ENCODE peak calls at places on chromosomes 6 and 20, in four cellular contexts. D is mesenchymal stem cell, O is neuronal stem cell, E is brain microvascular endothelial cell. Y is an unnamed sample.

GRCh38 chr6:118725944-118726343 is 74.6 kb upstream of the CEP85L start:
- DNase-seq in D (no peak), O (no peak), E (no peak), Y (peak)

GRCh38 chr20:45347297-45347935 is 808 bp downstream of the SDC4 start:
- DNase-seq in D (no peak), O (no peak), E (no peak), Y (no peak)

GRCh38 chr20:36562724-36563123 is 10.7 kb upstream of the TGIF2 start:
- DNase-seq in D (no peak), O (no peak), E (no peak), Y (no peak)

GRCh38 chr20:40966103-40966502 is 62.5 kb upstream of the TOP1 start:
- DNase-seq in D (no peak), O (no peak), E (no peak), Y (peak)

GRCh38 chr20:37863289-37863688 is 39.6 kb upstream of the VSTM2L start:
- DNase-seq in D (no peak), O (no peak), E (no peak), Y (no peak)

GRCh38 chr6:7313505-7314165 is 636 bp upstream of the SSR1 start:
- DNase-seq in D (no peak), O (no peak), E (no peak), Y (no peak)

GRCh38 chr20:43570496-43570895 is 11.7 kb downstream of the SGK2 start:
- DNase-seq in D (no peak), O (no peak), E (no peak), Y (no peak)

GRCh38 chr20:11453430-11453829 is 464.3 kb upstream of the BTBD3 start:
- DNase-seq in D (peak), O (no peak), E (peak), Y (peak)

GRCh38 chr20:62258499-62259293 is 20.4 kb downstream of the OSBPL2 start:
- DNase-seq in D (peak), O (no peak), E (peak), Y (no peak)

GRCh38 chr6:110125361-110125760 is 54.1 kb downstream of the WASF1 start:
- DNase-seq in D (no peak), O (no peak), E (no peak), Y (no peak)

GRCh38 chr20:33539129-33539528 is 49.2 kb downstream of the CBFA2T2 start:
- DNase-seq in D (peak), O (no peak), E (no peak), Y (no peak)

GRCh38 chr20:37703338-37703660 is 9.5 kb downstream of the CTNNBL1 start:
- DNase-seq in D (no peak), O (no peak), E (no peak), Y (no peak)

GRCh38 chr20:29079769-29080690 is 2177.4 kb upstream of the DEFB115 start:
- DNase-seq in D (no peak), O (no peak), E (no peak), Y (no peak)

GRCh38 chr6:10402648-10403311 is 12.1 kb downstream of the TFAP2A start:
- DNase-seq in D (no peak), O (no peak), E (no peak), Y (peak)

GRCh38 chr20:23265226-23265625 is 85.4 kb upstream of the NXT1 start:
- DNase-seq in D (no peak), O (no peak), E (peak), Y (no peak)

GRCh38 chr6:108945686-108946158 is 97.5 kb downstream of the ARMC2 start:
- DNase-seq in D (no peak), O (no peak), E (peak), Y (no peak)

GRCh38 chr20:24256307-24256706 is 213.1 kb upstream of the SYNDIG1 start:
- DNase-seq in D (no peak), O (no peak), E (no peak), Y (no peak)

GRCh38 chr20:49045440-49046086 is 549 bp upstream of the CSE1L start:
- DNase-seq in D (no peak), O (no peak), E (no peak), Y (peak)

GRCh38 chr20:56259948-56260347 is 11.4 kb downstream of the MC3R start:
- DNase-seq in D (no peak), O (no peak), E (no peak), Y (no peak)

GRCh38 chr6:22368794-22369193 is 72.0 kb upstream of the PRL start:
- DNase-seq in D (no peak), O (no peak), E (no peak), Y (no peak)

GRCh38 chr6:140985679-140986275 is 1146.9 kb upstream of the GJE1 start:
- DNase-seq in D (peak), O (no peak), E (no peak), Y (peak)

GRCh38 chr20:32742322-32743236 is 688 bp downstream of the COMMD7 start:
- DNase-seq in D (no peak), O (no peak), E (no peak), Y (no peak)

GRCh38 chr6:33206864-33207568 is 1.3 kb upstream of the RING1 start:
- DNase-seq in D (peak), O (peak), E (peak), Y (no peak)

GRCh38 chr6:133170602-133171001 is 70.6 kb upstream of the EYA4 start:
- DNase-seq in D (no peak), O (no peak), E (no peak), Y (no peak)

GRCh38 chr6:138483911-138484731 is 15.2 kb downstream of the NHSL1 start:
- DNase-seq in D (no peak), O (no peak), E (no peak), Y (no peak)

GRCh38 chr20:58886546-58886945 is 34.0 kb downstream of the GNAS start:
- DNase-seq in D (no peak), O (no peak), E (no peak), Y (no peak)

GRCh38 chr6:154292855-154293519 is 63.6 kb downstream of the IPCEF1 start:
- DNase-seq in D (peak), O (no peak), E (no peak), Y (no peak)

GRCh38 chr6:53691667-53692133 is 26.1 kb upstream of the KLHL31 start:
- DNase-seq in D (no peak), O (no peak), E (no peak), Y (no peak)

GRCh38 chr6:84150680-84151079 is 76.8 kb downstream of the CEP162 start:
- DNase-seq in D (peak), O (no peak), E (peak), Y (peak)

GRCh38 chr6:3458706-3459421 is 2.0 kb upstream of the SLC22A23 start:
- DNase-seq in D (no peak), O (no peak), E (no peak), Y (no peak)

GRCh38 chr6:1850581-1851157 is 241.0 kb downstream of the FOXC1 start:
- DNase-seq in D (peak), O (no peak), E (no peak), Y (no peak)

GRCh38 chr6:153503810-153504209 is 372.7 kb upstream of the RGS17 start:
- DNase-seq in D (no peak), O (no peak), E (no peak), Y (peak)

GRCh38 chr6:167567142-167568033 is 242.5 kb downstream of the TTLL2 start:
- DNase-seq in D (peak), O (no peak), E (no peak), Y (no peak)

GRCh38 chr20:51697119-51697826 is 70.9 kb downstream of the ATP9A start:
- DNase-seq in D (peak), O (no peak), E (no peak), Y (no peak)

GRCh38 chr6:17905611-17906592 is 81.5 kb downstream of the KIF13A start:
- DNase-seq in D (peak), O (no peak), E (peak), Y (no peak)

GRCh38 chr6:45432944-45433343 is 55.2 kb upstream of the SUPT3H start:
- DNase-seq in D (peak), O (no peak), E (no peak), Y (no peak)

GRCh38 chr6:132483779-132484679 is 28.9 kb downstream of the STX7 start:
- DNase-seq in D (peak), O (peak), E (peak), Y (peak)

GRCh38 chr6:30614843-30615218 is 2.2 kb downstream of the PPP1R10 start:
- DNase-seq in D (peak), O (peak), E (peak), Y (peak)

GRCh38 chr6:30615219-30615957 is 1.7 kb downstream of the PPP1R10 start:
- DNase-seq in D (peak), O (peak), E (peak), Y (peak)

GRCh38 chr6:30612687-30613248 is 4.3 kb downstream of the PPP1R10 start:
- DNase-seq in D (peak), O (no peak), E (peak), Y (no peak)

GRCh38 chr6:30613251-30614043 is 3.6 kb downstream of the PPP1R10 start:
- DNase-seq in D (peak), O (no peak), E (no peak), Y (peak)

GRCh38 chr6:30614044-30614842 is 2.8 kb downstream of the PPP1R10 start:
- DNase-seq in D (no peak), O (no peak), E (no peak), Y (no peak)
- H3K4me3 ChIP-seq in D (no peak), O (peak), E (peak), Y (peak)

DNA sequence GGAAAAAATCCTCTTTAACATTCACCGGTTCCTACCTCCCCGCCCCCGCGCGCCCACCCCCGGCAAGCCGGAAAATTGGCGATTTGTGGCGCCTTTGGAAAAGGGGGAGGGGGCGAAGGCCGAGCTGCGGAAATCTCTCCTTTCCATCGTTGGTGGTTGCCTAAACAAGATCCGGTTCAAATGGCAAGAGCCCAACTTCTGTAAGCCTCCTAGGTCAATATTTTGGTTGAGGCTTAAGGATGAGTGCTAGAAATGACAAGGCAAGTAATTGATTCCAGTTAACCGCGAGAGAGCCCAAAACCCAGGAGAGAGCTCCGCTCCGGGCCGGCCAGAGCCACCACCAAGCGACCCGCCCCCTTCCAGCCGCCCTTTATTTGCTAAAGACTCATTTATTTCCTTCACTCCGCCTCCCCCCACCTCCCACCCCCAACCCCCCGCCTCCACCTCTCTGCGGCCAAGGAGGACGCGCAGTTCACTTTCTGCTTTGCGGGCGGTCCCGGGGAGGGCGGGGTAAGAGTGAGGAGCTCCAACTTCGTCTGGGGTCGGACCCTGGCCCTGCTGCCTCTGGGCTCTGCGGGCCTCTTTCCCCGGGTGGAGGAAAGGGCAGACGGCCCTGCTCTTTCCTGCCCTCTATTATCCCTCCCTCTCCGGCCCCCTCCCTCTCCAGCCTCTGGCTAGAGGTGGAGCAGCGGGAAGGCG is 838 bp upstream of the NKX2-2 start:
- DNase-seq in D (no peak), O (no peak), E (no peak), Y (no peak)
- H3K4me3 ChIP-seq in D (no peak), O (no peak), E (no peak), Y (no peak)

DNA sequence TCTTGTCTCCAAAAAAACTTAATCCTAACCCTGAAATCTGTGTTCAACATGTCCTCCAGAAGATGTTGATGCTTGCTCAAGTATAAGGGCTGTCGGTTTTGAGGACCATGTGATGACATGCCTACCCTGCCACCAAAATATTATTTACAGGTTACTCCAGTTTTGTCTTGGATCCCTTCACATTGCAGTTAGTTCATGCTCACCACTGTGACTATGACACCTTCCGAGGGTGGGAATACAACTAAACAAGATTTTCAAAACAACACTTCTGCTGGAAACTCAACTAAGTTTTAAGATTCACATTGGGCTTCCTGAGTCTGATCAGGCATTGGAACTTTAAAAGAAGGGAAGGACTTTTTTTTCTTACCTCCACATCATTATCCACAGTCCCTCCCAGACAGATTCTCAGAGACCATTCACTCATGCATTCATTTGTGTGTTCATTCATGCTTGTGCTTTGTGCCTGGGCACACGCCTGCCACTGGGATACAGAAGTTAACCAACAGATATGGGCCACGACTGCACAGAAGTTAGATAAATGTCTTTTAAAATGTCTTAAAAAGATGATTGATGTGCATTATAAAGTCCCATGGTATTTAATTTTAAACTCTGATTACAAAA is 118.7 kb upstream of the GJE1 start:
- DNase-seq in D (peak), O (no peak), E (peak), Y (no peak)
- H3K4me3 ChIP-seq in D (no peak), O (no peak), E (no peak), Y (no peak)

GRCh38 chr20:2800590-2801458 is at the start of gene CPXM1:
- DNase-seq in D (peak), O (peak), E (no peak), Y (peak)

GRCh38 chr20:2799271-2799670 is 1.2 kb downstream of the CPXM1 start:
- DNase-seq in D (no peak), O (no peak), E (no peak), Y (peak)

GRCh38 chr20:2801459-2801728 is 967 bp upstream of the CPXM1 start:
- DNase-seq in D (no peak), O (no peak), E (no peak), Y (peak)

GRCh38 chr20:2798814-2799213 is 1.6 kb downstream of the CPXM1 start:
- DNase-seq in D (no peak), O (no peak), E (no peak), Y (peak)

GRCh38 chr20:2799688-2800589 is 488 bp downstream of the CPXM1 start:
- DNase-seq in D (peak), O (no peak), E (no peak), Y (peak)
- H3K4me3 ChIP-seq in D (peak), O (peak), E (peak), Y (peak)

DNA sequence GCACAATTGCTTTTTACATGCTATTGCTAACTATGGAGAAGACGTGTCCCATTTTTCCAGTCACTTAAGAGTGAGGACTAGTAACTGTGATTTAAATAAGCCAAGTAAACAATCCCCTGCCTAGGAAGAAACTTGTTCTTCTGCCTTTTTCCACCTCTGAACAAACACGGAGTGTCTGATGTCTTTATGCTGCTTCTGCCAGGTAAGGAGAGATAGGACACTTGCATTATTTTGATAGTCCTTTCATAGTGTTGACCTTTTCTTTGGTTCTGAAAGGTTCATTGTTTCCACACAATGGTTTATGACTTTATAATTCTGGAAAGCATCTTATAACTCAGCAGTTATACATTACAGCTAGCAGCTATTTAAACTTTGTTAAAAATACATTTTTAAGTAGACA is 8.4 kb downstream of the LRP11 start:
- DNase-seq in D (no peak), O (no peak), E (no peak), Y (no peak)
- H3K4me3 ChIP-seq in D (no peak), O (no peak), E (peak), Y (no peak)

GRCh38 chr6:26194329-26194701 is 107.1 kb downstream of the HFE start:
- DNase-seq in D (no peak), O (no peak), E (no peak), Y (no peak)

GRCh38 chr6:26195924-26196845 is 109.0 kb downstream of the HFE start:
- DNase-seq in D (peak), O (no peak), E (no peak), Y (peak)

GRCh38 chr6:26194774-26195375 is 107.6 kb downstream of the HFE start:
- DNase-seq in D (no peak), O (no peak), E (no peak), Y (no peak)

GRCh38 chr6:26195376-26195923 is 108.2 kb downstream of the HFE start:
- DNase-seq in D (peak), O (peak), E (peak), Y (peak)

GRCh38 chr6:26193467-26194328 is 106.5 kb downstream of the HFE start:
- DNase-seq in D (no peak), O (no peak), E (no peak), Y (no peak)
- H3K4me3 ChIP-seq in D (no peak), O (no peak), E (no peak), Y (no peak)

GRCh38 chr20:1893721-1894470 is 1.3 kb upstream of the SIRPA start:
- DNase-seq in D (no peak), O (no peak), E (peak), Y (peak)
- H3K4me3 ChIP-seq in D (peak), O (peak), E (peak), Y (peak)

DNA sequence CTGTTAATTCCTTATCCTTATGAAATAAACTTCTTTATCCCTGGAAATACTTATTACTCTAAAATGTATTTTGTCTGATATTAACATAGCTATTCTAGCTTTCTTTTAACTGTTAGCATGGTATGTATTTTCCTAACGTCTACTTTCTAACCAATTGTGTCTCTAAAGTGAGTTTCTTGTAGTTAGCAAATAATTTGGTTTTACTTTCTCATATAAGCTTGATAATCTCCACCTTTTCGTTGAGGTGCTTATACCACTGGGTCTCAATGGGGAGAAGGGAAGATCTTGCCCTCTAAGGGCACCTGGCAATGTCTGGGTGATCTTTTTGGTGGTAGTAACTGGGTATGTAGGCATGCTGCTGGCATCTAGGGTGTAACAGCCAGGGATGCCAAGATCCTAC is 25.7 kb downstream of the ZNF334 start:
- DNase-seq in D (no peak), O (no peak), E (no peak), Y (no peak)
- H3K4me3 ChIP-seq in D (no peak), O (no peak), E (no peak), Y (no peak)